ENCODE peak calls at places on chromosomes 12 and 14, in five cellular contexts. One of them, this sample, is unnamed.

GRCh38 chr12:49702676-49703228 is 4.5 kb downstream of the FMNL3 start:
- DNase-seq in Caco-2: no peak
- DNase-seq in HT1080: no peak
- DNase-seq in neural crest cell: no peak
- DNase-seq in stimulated activated naive CD8-positive, alpha-beta T cell treated with anti-CD3 and anti-CD28 coated beads, Interleukin-15, amount 100 ng/mL, for 72 hours: no peak
- DNase-seq in this sample: peak

GRCh38 chr14:49187799-49188198 is 398.4 kb downstream of the RPS29 start:
- DNase-seq in stimulated activated naive CD8-positive, alpha-beta T cell treated with anti-CD3 and anti-CD28 coated beads, Interleukin-15, amount 100 ng/mL, for 72 hours: no peak
- DNase-seq in HT1080: no peak
- DNase-seq in neural crest cell: no peak
- DNase-seq in Caco-2: no peak
- DNase-seq in this sample: no peak

GRCh38 chr12:126554599-126554998 is 1489.4 kb downstream of the AACS start:
- DNase-seq in Caco-2: no peak
- DNase-seq in neural crest cell: no peak
- DNase-seq in stimulated activated naive CD8-positive, alpha-beta T cell treated with anti-CD3 and anti-CD28 coated beads, Interleukin-15, amount 100 ng/mL, for 72 hours: no peak
- DNase-seq in HT1080: no peak
- DNase-seq in this sample: no peak

GRCh38 chr12:58530421-58531067 is 389.8 kb downstream of the LRIG3 start:
- DNase-seq in Caco-2: no peak
- DNase-seq in stimulated activated naive CD8-positive, alpha-beta T cell treated with anti-CD3 and anti-CD28 coated beads, Interleukin-15, amount 100 ng/mL, for 72 hours: no peak
- DNase-seq in neural crest cell: no peak
- DNase-seq in HT1080: peak
- DNase-seq in this sample: peak

GRCh38 chr12:52976574-52977071 is 27.7 kb downstream of the KRT18 start:
- DNase-seq in Caco-2: peak
- DNase-seq in HT1080: peak
- DNase-seq in neural crest cell: no peak
- DNase-seq in stimulated activated naive CD8-positive, alpha-beta T cell treated with anti-CD3 and anti-CD28 coated beads, Interleukin-15, amount 100 ng/mL, for 72 hours: no peak
- DNase-seq in this sample: peak

GRCh38 chr14:93648440-93649168 is 139.7 kb downstream of the PRIMA1 start:
- DNase-seq in stimulated activated naive CD8-positive, alpha-beta T cell treated with anti-CD3 and anti-CD28 coated beads, Interleukin-15, amount 100 ng/mL, for 72 hours: peak
- DNase-seq in Caco-2: peak
- DNase-seq in neural crest cell: no peak
- DNase-seq in HT1080: peak
- DNase-seq in this sample: peak

GRCh38 chr14:95477411-95478089 is 38.9 kb downstream of the SYNE3 start:
- DNase-seq in stimulated activated naive CD8-positive, alpha-beta T cell treated with anti-CD3 and anti-CD28 coated beads, Interleukin-15, amount 100 ng/mL, for 72 hours: no peak
- DNase-seq in neural crest cell: no peak
- DNase-seq in HT1080: no peak
- DNase-seq in Caco-2: no peak
- DNase-seq in this sample: no peak

GRCh38 chr14:99671230-99672224 is 12.6 kb upstream of the CYP46A1 start:
- DNase-seq in neural crest cell: peak
- DNase-seq in stimulated activated naive CD8-positive, alpha-beta T cell treated with anti-CD3 and anti-CD28 coated beads, Interleukin-15, amount 100 ng/mL, for 72 hours: no peak
- DNase-seq in HT1080: no peak
- DNase-seq in Caco-2: no peak
- DNase-seq in this sample: no peak

GRCh38 chr12:2783936-2784600 is 10.7 kb upstream of the FKBP4 start:
- DNase-seq in Caco-2: peak
- DNase-seq in stimulated activated naive CD8-positive, alpha-beta T cell treated with anti-CD3 and anti-CD28 coated beads, Interleukin-15, amount 100 ng/mL, for 72 hours: peak
- DNase-seq in HT1080: peak
- DNase-seq in neural crest cell: peak
- DNase-seq in this sample: peak

GRCh38 chr12:15584366-15585041 is 204.7 kb downstream of the EPS8 start:
- DNase-seq in neural crest cell: no peak
- DNase-seq in HT1080: no peak
- DNase-seq in stimulated activated naive CD8-positive, alpha-beta T cell treated with anti-CD3 and anti-CD28 coated beads, Interleukin-15, amount 100 ng/mL, for 72 hours: no peak
- DNase-seq in Caco-2: peak
- DNase-seq in this sample: peak

GRCh38 chr14:37864861-37865718 is 269.7 kb downstream of the TTC6 start:
- DNase-seq in stimulated activated naive CD8-positive, alpha-beta T cell treated with anti-CD3 and anti-CD28 coated beads, Interleukin-15, amount 100 ng/mL, for 72 hours: no peak
- DNase-seq in HT1080: peak
- DNase-seq in Caco-2: peak
- DNase-seq in neural crest cell: no peak
- DNase-seq in this sample: peak

GRCh38 chr12:88924162-88924561 is 343.9 kb upstream of the KITLG start:
- DNase-seq in stimulated activated naive CD8-positive, alpha-beta T cell treated with anti-CD3 and anti-CD28 coated beads, Interleukin-15, amount 100 ng/mL, for 72 hours: no peak
- DNase-seq in neural crest cell: no peak
- DNase-seq in HT1080: no peak
- DNase-seq in Caco-2: no peak
- DNase-seq in this sample: no peak

GRCh38 chr14:67456732-67457131 is 31.8 kb downstream of the TMEM229B start:
- DNase-seq in neural crest cell: no peak
- DNase-seq in HT1080: no peak
- DNase-seq in Caco-2: no peak
- DNase-seq in stimulated activated naive CD8-positive, alpha-beta T cell treated with anti-CD3 and anti-CD28 coated beads, Interleukin-15, amount 100 ng/mL, for 72 hours: no peak
- DNase-seq in this sample: no peak

GRCh38 chr14:96148631-96149030 is 56.0 kb upstream of the BDKRB2 start:
- DNase-seq in Caco-2: no peak
- DNase-seq in stimulated activated naive CD8-positive, alpha-beta T cell treated with anti-CD3 and anti-CD28 coated beads, Interleukin-15, amount 100 ng/mL, for 72 hours: no peak
- DNase-seq in HT1080: no peak
- DNase-seq in neural crest cell: no peak
- DNase-seq in this sample: no peak

GRCh38 chr12:102741196-102741595 is 175.8 kb downstream of the PAH start:
- DNase-seq in HT1080: no peak
- DNase-seq in Caco-2: no peak
- DNase-seq in neural crest cell: no peak
- DNase-seq in stimulated activated naive CD8-positive, alpha-beta T cell treated with anti-CD3 and anti-CD28 coated beads, Interleukin-15, amount 100 ng/mL, for 72 hours: no peak
- DNase-seq in this sample: no peak

GRCh38 chr12:67910360-67911292 is 78.6 kb upstream of the IFNG-AS1 start:
- DNase-seq in Caco-2: no peak
- DNase-seq in neural crest cell: no peak
- DNase-seq in stimulated activated naive CD8-positive, alpha-beta T cell treated with anti-CD3 and anti-CD28 coated beads, Interleukin-15, amount 100 ng/mL, for 72 hours: no peak
- DNase-seq in HT1080: peak
- DNase-seq in this sample: peak

GRCh38 chr14:68449565-68450295 is 343.1 kb downstream of the ZFP36L1 start:
- DNase-seq in stimulated activated naive CD8-positive, alpha-beta T cell treated with anti-CD3 and anti-CD28 coated beads, Interleukin-15, amount 100 ng/mL, for 72 hours: no peak
- DNase-seq in Caco-2: no peak
- DNase-seq in HT1080: no peak
- DNase-seq in neural crest cell: no peak
- DNase-seq in this sample: no peak

GRCh38 chr14:30657606-30658163 is 35.6 kb downstream of the SCFD1 start:
- DNase-seq in neural crest cell: no peak
- DNase-seq in stimulated activated naive CD8-positive, alpha-beta T cell treated with anti-CD3 and anti-CD28 coated beads, Interleukin-15, amount 100 ng/mL, for 72 hours: no peak
- DNase-seq in HT1080: no peak
- DNase-seq in Caco-2: no peak
- DNase-seq in this sample: no peak

GRCh38 chr12:1630827-1631591 is 2.0 kb downstream of the WNT5B start:
- DNase-seq in HT1080: no peak
- DNase-seq in stimulated activated naive CD8-positive, alpha-beta T cell treated with anti-CD3 and anti-CD28 coated beads, Interleukin-15, amount 100 ng/mL, for 72 hours: no peak
- DNase-seq in Caco-2: peak
- DNase-seq in neural crest cell: peak
- DNase-seq in this sample: no peak

GRCh38 chr14:75454963-75455546 is 27.2 kb downstream of the JDP2 start:
- DNase-seq in stimulated activated naive CD8-positive, alpha-beta T cell treated with anti-CD3 and anti-CD28 coated beads, Interleukin-15, amount 100 ng/mL, for 72 hours: no peak
- DNase-seq in Caco-2: no peak
- DNase-seq in neural crest cell: no peak
- DNase-seq in HT1080: peak
- DNase-seq in this sample: peak

GRCh38 chr12:76080729-76081415 is 3.6 kb downstream of the NAP1L1 start:
- DNase-seq in neural crest cell: no peak
- DNase-seq in stimulated activated naive CD8-positive, alpha-beta T cell treated with anti-CD3 and anti-CD28 coated beads, Interleukin-15, amount 100 ng/mL, for 72 hours: no peak
- DNase-seq in Caco-2: peak
- DNase-seq in HT1080: peak
- DNase-seq in this sample: peak

GRCh38 chr12:55828357-55828756 is 1.0 kb downstream of the DNAJC14 start:
- DNase-seq in stimulated activated naive CD8-positive, alpha-beta T cell treated with anti-CD3 and anti-CD28 coated beads, Interleukin-15, amount 100 ng/mL, for 72 hours: no peak
- DNase-seq in neural crest cell: no peak
- DNase-seq in Caco-2: no peak
- DNase-seq in HT1080: no peak
- DNase-seq in this sample: no peak

GRCh38 chr12:122880668-122881067 is 15.3 kb downstream of the VPS37B start:
- DNase-seq in HT1080: no peak
- DNase-seq in stimulated activated naive CD8-positive, alpha-beta T cell treated with anti-CD3 and anti-CD28 coated beads, Interleukin-15, amount 100 ng/mL, for 72 hours: no peak
- DNase-seq in neural crest cell: no peak
- DNase-seq in Caco-2: no peak
- DNase-seq in this sample: peak

GRCh38 chr12:92193063-92193462 is 47.4 kb upstream of the BTG1 start:
- DNase-seq in stimulated activated naive CD8-positive, alpha-beta T cell treated with anti-CD3 and anti-CD28 coated beads, Interleukin-15, amount 100 ng/mL, for 72 hours: no peak
- DNase-seq in HT1080: no peak
- DNase-seq in Caco-2: no peak
- DNase-seq in neural crest cell: no peak
- DNase-seq in this sample: no peak

GRCh38 chr12:95637471-95638155 is 86.3 kb upstream of the USP44 start:
- DNase-seq in stimulated activated naive CD8-positive, alpha-beta T cell treated with anti-CD3 and anti-CD28 coated beads, Interleukin-15, amount 100 ng/mL, for 72 hours: no peak
- DNase-seq in Caco-2: no peak
- DNase-seq in HT1080: no peak
- DNase-seq in neural crest cell: no peak
- DNase-seq in this sample: peak

This sample was measured in Daoy.